ENCODE peak calls at places on chromosomes 1 and 21, in nine cellular contexts. G is endothelial cell; M is cardiac fibroblast; P is stimulated activated CD8-positive, alpha-beta memory T cell treated with anti-CD3 and anti-CD28 coated beads, Interleukin-2, amount 100 ng/mL, for 1 hour; Q is amygdala; W is amniotic stem cell; C is C1 segment of cervical spinal cord; I is retina; U is foreskin fibroblast. Z is an unnamed sample.

GRCh38 chr21:34960672-34961071 is 88.4 kb downstream of the RUNX1 start:
- DNase-seq in I (no peak), W (no peak), G (no peak), C (no peak), U (no peak), P (no peak), Q (no peak), M (no peak), Z (no peak)

GRCh38 chr1:241551759-241552638 is 19.8 kb downstream of the KMO start:
- DNase-seq in W (no peak), P (no peak), C (no peak), G (no peak), U (no peak), I (no peak), M (peak; percentile 6), Q (no peak), Z (no peak)

GRCh38 chr1:26666855-26667254 is 29.0 kb upstream of the ARID1A start:
- DNase-seq in G (no peak), W (no peak), P (no peak), C (no peak), U (no peak), I (no peak), Q (no peak), M (no peak), Z (peak; percentile 35)

GRCh38 chr1:207619833-207620572 is 24.9 kb upstream of the CR1L start:
- DNase-seq in U (peak; percentile 20), G (peak; percentile 24), W (peak; percentile 19), P (no peak), M (peak; percentile 63), C (peak; percentile 0), Q (no peak), I (peak; percentile 45), Z (peak; percentile 73)

GRCh38 chr1:43766086-43766784 is 58.9 kb downstream of the ST3GAL3 start:
- DNase-seq in G (peak; percentile 37), C (no peak), Q (no peak), I (peak; percentile 33), U (no peak), M (no peak), W (no peak), P (no peak), Z (no peak)

GRCh38 chr21:35904995-35905972 is 155.0 kb downstream of the SETD4 start:
- DNase-seq in C (no peak), Q (no peak), W (no peak), I (no peak), M (peak; percentile 67), G (no peak), P (no peak), U (no peak), Z (peak; percentile 9)

GRCh38 chr1:101150676-101151075 is 86.1 kb upstream of the S1PR1 start:
- DNase-seq in W (no peak), I (no peak), P (no peak), Q (no peak), U (no peak), M (no peak), C (no peak), G (no peak), Z (peak; percentile 52)

GRCh38 chr1:217343907-217344306 is 287.0 kb downstream of the GPATCH2 start:
- DNase-seq in M (no peak), W (no peak), U (no peak), Q (no peak), C (no peak), P (no peak), G (no peak), I (peak; percentile 85), Z (no peak)

GRCh38 chr1:108701176-108701849 is 9.2 kb downstream of the PRPF38B start:
- DNase-seq in M (no peak), G (no peak), C (no peak), W (no peak), I (no peak), P (no peak), Q (no peak), U (no peak), Z (no peak)

GRCh38 chr1:176691251-176692228 is 228.6 kb downstream of the PAPPA2 start:
- DNase-seq in W (peak; percentile 43), I (peak; percentile 74), M (peak; percentile 53), P (no peak), C (no peak), G (peak; percentile 39), U (peak; percentile 4), Q (no peak), Z (peak; percentile 50)

GRCh38 chr1:197683280-197683679 is 92.0 kb downstream of the DENND1B start:
- DNase-seq in Q (no peak), U (no peak), G (no peak), W (no peak), P (no peak), I (no peak), C (no peak), M (no peak), Z (no peak)

GRCh38 chr1:21702780-21703179 is 33.6 kb upstream of the RAP1GAP start:
- DNase-seq in M (no peak), C (no peak), Q (no peak), G (no peak), W (no peak), U (no peak), I (no peak), P (no peak), Z (no peak)

GRCh38 chr1:70675737-70676156 is 264.7 kb downstream of the CTH start:
- DNase-seq in G (peak; percentile 28), U (no peak), M (no peak), W (no peak), I (no peak), Q (no peak), C (no peak), P (no peak), Z (no peak)

GRCh38 chr1:45040297-45040696 is 28.2 kb downstream of the UROD start:
- DNase-seq in G (no peak), I (no peak), Q (no peak), W (no peak), C (no peak), U (no peak), M (no peak), P (no peak), Z (no peak)

GRCh38 chr1:227433663-227434062 is 115.4 kb upstream of the CDC42BPA start:
- DNase-seq in M (no peak), C (no peak), P (no peak), W (no peak), G (no peak), Q (no peak), U (no peak), I (no peak), Z (no peak)

GRCh38 chr1:87592156-87592555 is 263.5 kb downstream of the LMO4 start:
- DNase-seq in Q (no peak), G (no peak), W (no peak), I (no peak), P (no peak), U (no peak), M (no peak), C (no peak), Z (no peak)

GRCh38 chr1:54259546-54259945 is 59.6 kb downstream of the MRPL37 start:
- DNase-seq in I (no peak), Q (no peak), W (no peak), U (no peak), P (no peak), C (no peak), M (no peak), G (no peak), Z (no peak)

GRCh38 chr21:42118901-42119300 is 47.8 kb downstream of the UMODL1 start:
- DNase-seq in I (no peak), C (no peak), U (peak; percentile 16), Q (no peak), G (no peak), M (no peak), W (no peak), P (no peak), Z (no peak)

GRCh38 chr1:110173466-110174117 is 23.3 kb downstream of the SLC6A17 start:
- DNase-seq in P (no peak), M (no peak), Q (no peak), U (no peak), W (no peak), G (no peak), C (no peak), I (no peak), Z (no peak)

GRCh38 chr1:113511269-113511668 is 121.0 kb downstream of the MAGI3 start:
- DNase-seq in G (no peak), Q (no peak), P (no peak), C (no peak), W (no peak), M (no peak), U (no peak), I (no peak), Z (no peak)

GRCh38 chr1:27959792-27960603 is at the start of gene XKR8:
- DNase-seq in G (peak; percentile 85), U (peak; percentile 61), I (peak; percentile 93), W (no peak), P (peak; percentile 74), Q (peak; percentile 48), M (peak; percentile 82), C (peak; percentile 53), Z (peak; percentile 54)

Z was measured in HCEC 1CT.